ENCODE peak calls at places on chromosomes 16 and 17, in seven cellular contexts. H, L, T, Z, P, M and E are unnamed samples.
A peak's percentile ranks its signal among the peaks of the same experiment; 100 is the strongest.

GRCh38 chr16:1688807-1689560 is 10.9 kb downstream of the JPT2 start:
- DNase-seq in Z (no peak), M (no peak), P (no peak), T (peak; percentile 86), L (no peak), H (no peak), E (no peak)

GRCh38 chr16:80540516-80541305 is at the start of gene DYNLRB2:
- DNase-seq in L (peak; percentile 93), P (peak; percentile 66), H (peak; percentile 69), Z (no peak), M (peak; percentile 93), T (peak; percentile 97), E (peak; percentile 89)

GRCh38 chr16:88770459-88771293 is 14.3 kb downstream of the PIEZO1 start:
- DNase-seq in L (no peak), T (peak; percentile 83), P (no peak), H (no peak), M (peak; percentile 61), Z (peak; percentile 93), E (peak; percentile 66)

GRCh38 chr17:70086468-70086867 is 11.4 kb downstream of the KCNJ16 start:
- DNase-seq in T (no peak), Z (no peak), M (no peak), L (no peak), H (no peak), P (no peak), E (no peak)

GRCh38 chr17:76887809-76888208 is 19.6 kb downstream of the MGAT5B start:
- DNase-seq in M (no peak), T (no peak), P (no peak), Z (no peak), L (no peak), H (no peak), E (no peak)

GRCh38 chr17:78441271-78441986 is 63.0 kb downstream of the PGS1 start:
- DNase-seq in P (no peak), T (no peak), Z (no peak), L (no peak), H (no peak), M (no peak), E (no peak)

GRCh38 chr16:66265556-66266133 is 100.8 kb upstream of the CDH5 start:
- DNase-seq in Z (no peak), T (no peak), H (no peak), L (no peak), M (no peak), P (no peak), E (no peak)

GRCh38 chr17:8287651-8288335 is 677 bp upstream of the RANGRF start:
- DNase-seq in L (no peak), T (peak; percentile 45), Z (no peak), P (no peak), M (no peak), H (no peak), E (no peak)

GRCh38 chr17:7483238-7484066 is 714 bp upstream of the POLR2A start:
- DNase-seq in P (peak; percentile 92), L (peak; percentile 95), H (peak; percentile 66), Z (peak; percentile 92), M (peak; percentile 93), T (peak; percentile 93), E (peak; percentile 92)

GRCh38 chr17:35972945-35973332 is 8.4 kb downstream of the CCL16 start:
- DNase-seq in H (no peak), Z (no peak), L (no peak), M (no peak), P (no peak), T (no peak), E (no peak)

GRCh38 chr17:77829871-77830799 is 128.4 kb upstream of the TNRC6C start:
- DNase-seq in H (no peak), M (peak; percentile 67), P (no peak), T (peak; percentile 25), Z (no peak), L (no peak), E (no peak)

GRCh38 chr16:71933913-71934696 is 38.8 kb downstream of the IST1 start:
- DNase-seq in P (no peak), H (no peak), L (no peak), Z (no peak), T (no peak), M (no peak), E (no peak)

GRCh38 chr16:83136419-83136818 is 509.6 kb downstream of the CDH13 start:
- DNase-seq in H (no peak), P (no peak), T (no peak), Z (no peak), M (no peak), L (no peak), E (no peak)

GRCh38 chr16:57601801-57602478 is 26.5 kb upstream of the ADGRG1 start:
- DNase-seq in Z (peak; percentile 30), H (no peak), P (no peak), L (peak; percentile 60), M (no peak), T (no peak), E (peak; percentile 50)

GRCh38 chr17:27906238-27906603 is 13.1 kb upstream of the LYRM9 start:
- DNase-seq in T (no peak), P (no peak), H (no peak), Z (no peak), M (no peak), L (no peak), E (no peak)